ENCODE peak calls at places on chromosomes 7 and 10, in nine cellular contexts. I, V, G, O, K, S, E, B and N are unnamed samples.

GRCh38 chr7:101373812-101374612 is 11.3 kb downstream of the COL26A1 start:
- DNase-seq in E (no peak), G (no peak), K (no peak), V (no peak), I (no peak), O (no peak), B (peak; percentile 11), S (no peak), N (no peak)

GRCh38 chr10:5959581-5960069 is 17.7 kb downstream of the IL15RA start:
- DNase-seq in G (no peak), B (no peak), S (no peak), O (no peak), V (no peak), E (no peak), K (no peak), I (no peak), N (no peak)

GRCh38 chr7:93146465-93147127 is 1.6 kb downstream of the SAMD9L start:
- DNase-seq in G (no peak), V (peak; percentile 3), B (no peak), O (no peak), I (no peak), S (no peak), K (no peak), E (no peak), N (no peak)

GRCh38 chr10:63415635-63416244 is 50.0 kb downstream of the JMJD1C start:
- DNase-seq in I (no peak), S (no peak), E (no peak), G (no peak), K (no peak), V (no peak), B (no peak), O (no peak), N (no peak)

GRCh38 chr7:33743594-33743993 is 161.7 kb upstream of the BMPER start:
- DNase-seq in G (no peak), B (no peak), V (no peak), K (no peak), E (no peak), O (no peak), I (no peak), S (no peak), N (no peak)

GRCh38 chr7:114085592-114086490 is 167.0 kb upstream of the PPP1R3A start:
- DNase-seq in E (peak; percentile 87), B (peak; percentile 95), I (peak; percentile 95), S (peak; percentile 58), V (peak; percentile 20), K (peak; percentile 25), O (peak; percentile 61), G (peak; percentile 94), N (peak; percentile 81)

GRCh38 chr7:99997545-99998137 is 17.8 kb upstream of the ZKSCAN1 start:
- DNase-seq in O (no peak), G (peak; percentile 49), I (no peak), V (no peak), K (no peak), B (no peak), S (peak; percentile 82), E (peak; percentile 66), N (peak; percentile 45)

GRCh38 chr7:102303669-102304422 is 17.2 kb downstream of the SH2B2 start:
- DNase-seq in G (no peak), V (peak; percentile 83), B (peak; percentile 48), S (no peak), O (no peak), K (no peak), I (no peak), E (no peak), N (peak; percentile 93)

GRCh38 chr7:25989140-25989705 is 162.8 kb upstream of the NFE2L3 start:
- DNase-seq in E (no peak), O (no peak), G (peak; percentile 32), V (no peak), B (no peak), I (no peak), S (no peak), K (no peak), N (no peak)

DNA sequence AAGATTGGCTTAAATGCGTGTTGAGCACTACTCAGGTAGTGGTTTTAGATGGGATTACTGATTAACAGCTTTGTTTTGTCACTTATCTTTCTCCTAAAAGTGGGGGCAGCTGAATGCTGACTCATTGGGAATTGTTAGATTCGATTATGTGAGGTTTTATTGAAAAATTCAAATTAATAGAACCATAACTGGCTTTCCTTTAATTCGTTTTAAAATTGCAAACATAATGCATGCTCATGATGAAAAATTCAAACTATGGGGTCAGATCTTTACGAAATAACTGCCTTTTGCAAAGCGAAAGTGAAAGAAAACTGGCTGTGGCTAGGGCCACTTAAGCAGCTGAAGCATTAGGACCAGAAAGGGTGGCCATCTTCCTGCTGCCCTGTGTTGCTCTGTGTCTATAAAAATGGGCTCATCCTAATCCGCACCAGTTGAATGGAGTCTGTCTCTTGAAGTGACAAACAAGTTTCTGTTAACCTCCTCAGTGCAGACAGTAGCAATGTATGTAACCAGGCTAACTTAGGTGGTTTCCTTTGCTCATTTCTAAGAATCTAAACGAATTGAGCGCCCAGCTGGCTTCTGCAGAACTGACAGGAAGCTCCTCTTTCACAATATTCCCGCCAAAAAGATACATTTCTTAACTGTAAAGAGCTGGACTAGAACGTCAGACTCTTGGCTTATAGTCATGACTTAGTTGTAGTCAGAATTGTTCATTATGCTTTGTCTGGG is 27.8 kb downstream of the DENND10 start:
- DNase-seq in V (peak; percentile 52), S (no peak), K (no peak), B (peak; percentile 37), O (no peak), E (no peak), I (no peak), G (no peak), N (no peak)
- H3K27ac ChIP-seq in V (peak overlapping the region; percentile 75), S (no peak overlapping the region), K (peak overlapping the region; percentile 84), B (peak overlapping the region; percentile 39), O (no peak overlapping the region), E (no peak overlapping the region), I (peak overlapping the region; percentile 17), G (peak overlapping the region; percentile 9), N (peak overlapping the region; percentile 3)

DNA sequence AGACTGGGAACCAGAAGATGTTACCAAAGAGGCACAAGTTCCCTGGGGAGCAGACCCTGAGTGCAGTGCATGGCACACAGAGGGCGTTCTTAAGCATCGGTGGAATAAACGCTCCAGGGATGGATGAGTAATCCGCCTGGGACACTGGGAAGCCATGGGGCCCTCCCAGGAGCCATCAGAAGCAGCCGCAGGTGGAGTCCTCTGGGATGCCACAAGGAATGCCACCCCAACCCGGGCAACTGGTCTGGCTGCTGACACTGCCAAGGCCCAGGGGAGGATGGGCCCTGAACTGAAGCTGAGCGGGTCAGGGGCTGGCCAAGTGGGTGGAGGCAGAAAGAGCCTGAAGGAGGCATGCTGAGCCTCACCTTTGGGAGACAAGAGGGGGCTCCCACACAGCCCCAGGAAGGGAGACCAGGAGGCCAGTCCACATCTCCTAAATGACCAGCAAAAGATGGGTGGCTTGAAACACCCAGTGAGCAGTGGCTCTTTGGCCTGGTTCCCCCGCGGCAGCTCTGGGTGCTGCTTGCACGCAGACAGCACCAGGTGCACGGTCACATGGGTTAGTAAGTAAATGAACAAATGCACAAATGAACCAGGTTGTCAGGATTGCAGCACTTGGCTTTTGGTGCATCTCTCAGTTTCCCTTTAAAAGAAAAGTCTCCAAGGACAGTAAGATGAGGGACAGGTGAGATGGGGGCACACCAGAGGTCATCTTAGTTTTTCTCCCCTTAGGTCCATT is 141.3 kb upstream of the ZMIZ1 start:
- DNase-seq in O (no peak), G (no peak), B (no peak), V (no peak), S (no peak), I (no peak), E (no peak), K (no peak), N (no peak)
- H3K4me3 ChIP-seq in O (no peak overlapping the region), G (no peak overlapping the region), B (no peak overlapping the region), V (no peak overlapping the region), S (no peak overlapping the region), I (no peak overlapping the region), E (no peak overlapping the region), K (no peak overlapping the region), N (no peak overlapping the region)

GRCh38 chr7:43234968-43235367 is 122.5 kb downstream of the HECW1 start:
- DNase-seq in G (no peak), O (no peak), S (no peak), I (no peak), K (no peak), V (no peak), B (no peak), E (no peak), N (no peak)

GRCh38 chr7:43232376-43232775 is 119.9 kb downstream of the HECW1 start:
- DNase-seq in O (no peak), V (no peak), S (no peak), E (no peak), G (no peak), B (no peak), I (no peak), K (no peak), N (no peak)

GRCh38 chr7:43234073-43234472 is 121.6 kb downstream of the HECW1 start:
- DNase-seq in K (no peak), I (no peak), G (no peak), V (no peak), E (no peak), S (no peak), O (no peak), B (no peak), N (no peak)
- H3K9me3 ChIP-seq in K (no peaks in the 10 kb centered on the region), I (no peaks in the 10 kb centered on the region), G (no peaks in the 10 kb centered on the region), V (no peaks in the 10 kb centered on the region), E (no peaks in the 10 kb centered on the region), S (no peaks in the 10 kb centered on the region), O (no peaks in the 10 kb centered on the region), B (no peaks in the 10 kb centered on the region), N (no peaks in the 10 kb centered on the region)

GRCh38 chr10:77846718-77847311 is 79.7 kb downstream of the DLG5 start:
- DNase-seq in B (peak; percentile 81), I (no peak), O (peak; percentile 11), K (peak; percentile 73), G (peak; percentile 78), S (peak; percentile 84), V (peak; percentile 79), E (peak; percentile 76), N (peak; percentile 85)

GRCh38 chr10:77843264-77843663 is 83.3 kb downstream of the DLG5 start:
- DNase-seq in S (peak; percentile 51), G (no peak), B (no peak), V (no peak), O (no peak), E (no peak), I (no peak), K (no peak), N (no peak)

GRCh38 chr10:77845455-77845850 is 81.1 kb downstream of the DLG5 start:
- DNase-seq in O (no peak), I (no peak), G (no peak), K (no peak), V (no peak), E (no peak), B (no peak), S (no peak), N (no peak)

GRCh38 chr10:77844177-77844576 is 82.4 kb downstream of the DLG5 start:
- DNase-seq in S (no peak), V (no peak), E (no peak), K (no peak), I (no peak), B (no peak), G (no peak), O (no peak), N (no peak)

GRCh38 chr10:77844713-77845454 is 81.7 kb downstream of the DLG5 start:
- DNase-seq in I (no peak), G (no peak), E (no peak), K (peak; percentile 74), B (no peak), O (peak; percentile 12), V (peak; percentile 81), S (no peak), N (no peak)
- H3K27ac ChIP-seq in I (peak overlapping the region; percentile 82), G (no peak overlapping the region), E (no peak overlapping the region), K (peak overlapping the region; percentile 89), B (peak overlapping the region; percentile 20), O (peak overlapping the region; percentile 53), V (peak overlapping the region; percentile 90), S (peak overlapping the region; percentile 87), N (no peak overlapping the region)

GRCh38 chr10:133334495-133335237 is 2.0 kb downstream of the CALY start:
- DNase-seq in V (no peak), B (no peak), S (peak; percentile 70), G (no peak), E (peak; percentile 57), I (no peak), K (peak; percentile 76), O (no peak), N (peak; percentile 16)
- H3K4me3 ChIP-seq in V (peak overlapping the region; percentile 10), B (peak overlapping the region; percentile 38), S (peak overlapping the region; percentile 46), G (no peak overlapping the region), E (no peak overlapping the region), I (peak overlapping the region; percentile 55), K (peak overlapping the region; percentile 58), O (peak overlapping the region; percentile 69), N (peak overlapping the region; percentile 56)